ENCODE peak calls at places on chromosomes 16 and 17, in five cellular contexts. One of them, this sample, is unnamed.

GRCh38 chr16:370980-371728 is 816 bp upstream of the MRPL28 start:
- DNase-seq in tibial nerve: no peak
- DNase-seq in tibial artery: no peak
- DNase-seq in cardiac muscle cell: no peak
- DNase-seq in adrenal gland: no peak
- DNase-seq in this sample: no peak

GRCh38 chr16:3045758-3046505 is 429 bp upstream of the MMP25 start:
- DNase-seq in tibial nerve: no peak
- DNase-seq in tibial artery: no peak
- DNase-seq in cardiac muscle cell: peak; percentile 40
- DNase-seq in adrenal gland: no peak
- DNase-seq in this sample: no peak

GRCh38 chr17:66715745-66716156 is 119.2 kb upstream of the CACNG5 start:
- DNase-seq in tibial nerve: peak; percentile 27
- DNase-seq in tibial artery: no peak
- DNase-seq in cardiac muscle cell: peak; percentile 79
- DNase-seq in adrenal gland: no peak
- DNase-seq in this sample: no peak

GRCh38 chr17:31834448-31834847 is 24.6 kb downstream of the COPRS start:
- DNase-seq in tibial nerve: no peak
- DNase-seq in tibial artery: no peak
- DNase-seq in cardiac muscle cell: no peak
- DNase-seq in adrenal gland: no peak
- DNase-seq in this sample: no peak

GRCh38 chr16:19001788-19002187 is 18.1 kb downstream of the TMC7 start:
- DNase-seq in tibial nerve: no peak
- DNase-seq in tibial artery: peak; percentile 26
- DNase-seq in cardiac muscle cell: no peak
- DNase-seq in adrenal gland: no peak
- DNase-seq in this sample: no peak

GRCh38 chr17:81572499-81573030 is 20.4 kb upstream of the FAAP100 start:
- DNase-seq in tibial nerve: no peak
- DNase-seq in tibial artery: no peak
- DNase-seq in cardiac muscle cell: no peak
- DNase-seq in adrenal gland: no peak
- DNase-seq in this sample: no peak

GRCh38 chr16:57475711-57476339 is 10.5 kb downstream of the DOK4 start:
- DNase-seq in tibial nerve: no peak
- DNase-seq in tibial artery: no peak
- DNase-seq in cardiac muscle cell: peak; percentile 77
- DNase-seq in adrenal gland: no peak
- DNase-seq in this sample: no peak

GRCh38 chr17:59810894-59811153 is 81.9 kb downstream of the TUBD1 start:
- DNase-seq in tibial nerve: no peak
- DNase-seq in tibial artery: no peak
- DNase-seq in cardiac muscle cell: no peak
- DNase-seq in adrenal gland: no peak
- DNase-seq in this sample: no peak

GRCh38 chr17:67438669-67439068 is 61.6 kb downstream of the PITPNC1 start:
- DNase-seq in tibial nerve: no peak
- DNase-seq in tibial artery: no peak
- DNase-seq in cardiac muscle cell: no peak
- DNase-seq in adrenal gland: no peak
- DNase-seq in this sample: no peak

GRCh38 chr17:73586153-73586906 is 57.9 kb downstream of the SDK2 start:
- DNase-seq in tibial nerve: no peak
- DNase-seq in tibial artery: no peak
- DNase-seq in cardiac muscle cell: no peak
- DNase-seq in adrenal gland: no peak
- DNase-seq in this sample: no peak

GRCh38 chr16:72935896-72936295 is 112.0 kb downstream of the ZFHX3 start:
- DNase-seq in tibial nerve: peak; percentile 46
- DNase-seq in tibial artery: peak; percentile 59
- DNase-seq in cardiac muscle cell: peak; percentile 61
- DNase-seq in adrenal gland: no peak
- DNase-seq in this sample: no peak

GRCh38 chr17:72455562-72455961 is 334.7 kb downstream of the SOX9 start:
- DNase-seq in tibial nerve: no peak
- DNase-seq in tibial artery: no peak
- DNase-seq in cardiac muscle cell: no peak
- DNase-seq in adrenal gland: no peak
- DNase-seq in this sample: no peak

GRCh38 chr17:51666971-51667721 is 406.8 kb downstream of the UTP18 start:
- DNase-seq in tibial nerve: no peak
- DNase-seq in tibial artery: no peak
- DNase-seq in cardiac muscle cell: no peak
- DNase-seq in adrenal gland: no peak
- DNase-seq in this sample: no peak

GRCh38 chr17:63961355-63962207 is 11.1 kb downstream of the SCN4A start:
- DNase-seq in tibial nerve: peak; percentile 53
- DNase-seq in tibial artery: peak; percentile 61
- DNase-seq in cardiac muscle cell: peak; percentile 91
- DNase-seq in adrenal gland: peak; percentile 82
- DNase-seq in this sample: peak; percentile 85

GRCh38 chr17:34442387-34443111 is 79.5 kb upstream of the CCL1 start:
- DNase-seq in tibial nerve: no peak
- DNase-seq in tibial artery: no peak
- DNase-seq in cardiac muscle cell: no peak
- DNase-seq in adrenal gland: peak; percentile 49
- DNase-seq in this sample: no peak

GRCh38 chr17:64358261-64358788 is 32.3 kb downstream of the PECAM1 start:
- DNase-seq in tibial nerve: no peak
- DNase-seq in tibial artery: no peak
- DNase-seq in cardiac muscle cell: no peak
- DNase-seq in adrenal gland: no peak
- DNase-seq in this sample: no peak

GRCh38 chr16:84854759-84855158 is 35.0 kb downstream of the CRISPLD2 start:
- DNase-seq in tibial nerve: no peak
- DNase-seq in tibial artery: no peak
- DNase-seq in cardiac muscle cell: no peak
- DNase-seq in adrenal gland: no peak
- DNase-seq in this sample: no peak

GRCh38 chr17:44827863-44828262 is 2.2 kb downstream of the GJC1 start:
- DNase-seq in tibial nerve: no peak
- DNase-seq in tibial artery: no peak
- DNase-seq in cardiac muscle cell: no peak
- DNase-seq in adrenal gland: no peak
- DNase-seq in this sample: no peak

GRCh38 chr17:65885484-65885883 is 306.4 kb downstream of the CEP112 start:
- DNase-seq in tibial nerve: no peak
- DNase-seq in tibial artery: no peak
- DNase-seq in cardiac muscle cell: no peak
- DNase-seq in adrenal gland: no peak
- DNase-seq in this sample: no peak

GRCh38 chr16:85829751-85830445 is 30.4 kb downstream of the COX4I1 start:
- DNase-seq in tibial nerve: peak; percentile 29
- DNase-seq in tibial artery: peak; percentile 47
- DNase-seq in cardiac muscle cell: no peak
- DNase-seq in adrenal gland: peak; percentile 39
- DNase-seq in this sample: no peak

GRCh38 chr17:30161601-30162000 is 45.0 kb downstream of the NSRP1 start:
- DNase-seq in tibial nerve: no peak
- DNase-seq in tibial artery: no peak
- DNase-seq in cardiac muscle cell: no peak
- DNase-seq in adrenal gland: no peak
- DNase-seq in this sample: no peak

GRCh38 chr16:24538756-24539294 is 541 bp upstream of the RBBP6 start:
- DNase-seq in tibial nerve: no peak
- DNase-seq in tibial artery: no peak
- DNase-seq in cardiac muscle cell: no peak
- DNase-seq in adrenal gland: peak; percentile 78
- DNase-seq in this sample: no peak

GRCh38 chr17:40340880-40341807 is 23.4 kb downstream of the GJD3 start:
- DNase-seq in tibial nerve: peak; percentile 84
- DNase-seq in tibial artery: peak; percentile 94
- DNase-seq in cardiac muscle cell: peak; percentile 79
- DNase-seq in adrenal gland: peak; percentile 97
- DNase-seq in this sample: peak; percentile 98

GRCh38 chr17:34673995-34674900 is 94.9 kb downstream of the TMEM132E start:
- DNase-seq in tibial nerve: no peak
- DNase-seq in tibial artery: no peak
- DNase-seq in cardiac muscle cell: no peak
- DNase-seq in adrenal gland: no peak
- DNase-seq in this sample: no peak

GRCh38 chr17:48441231-48441711 is 11.3 kb upstream of the SKAP1 start:
- DNase-seq in tibial nerve: no peak
- DNase-seq in tibial artery: no peak
- DNase-seq in cardiac muscle cell: no peak
- DNase-seq in adrenal gland: no peak
- DNase-seq in this sample: no peak

GRCh38 chr16:80852261-80852872 is 48.0 kb upstream of the CDYL2 start:
- DNase-seq in tibial nerve: no peak
- DNase-seq in tibial artery: no peak
- DNase-seq in cardiac muscle cell: peak; percentile 2
- DNase-seq in adrenal gland: peak; percentile 21
- DNase-seq in this sample: no peak

GRCh38 chr16:51053805-51054204 is 97.3 kb downstream of the SALL1 start:
- DNase-seq in tibial nerve: no peak
- DNase-seq in tibial artery: no peak
- DNase-seq in cardiac muscle cell: no peak
- DNase-seq in adrenal gland: no peak
- DNase-seq in this sample: no peak

GRCh38 chr17:17685775-17686291 is 4.6 kb downstream of the RAI1 start:
- DNase-seq in tibial nerve: no peak
- DNase-seq in tibial artery: no peak
- DNase-seq in cardiac muscle cell: no peak
- DNase-seq in adrenal gland: peak; percentile 91
- DNase-seq in this sample: no peak

GRCh38 chr17:19738073-19738449 is 10.0 kb downstream of the ALDH3A1 start:
- DNase-seq in tibial nerve: no peak
- DNase-seq in tibial artery: no peak
- DNase-seq in cardiac muscle cell: no peak
- DNase-seq in adrenal gland: no peak
- DNase-seq in this sample: no peak

GRCh38 chr16:83095926-83096692 is 469.3 kb downstream of the CDH13 start:
- DNase-seq in tibial nerve: no peak
- DNase-seq in tibial artery: no peak
- DNase-seq in cardiac muscle cell: no peak
- DNase-seq in adrenal gland: no peak
- DNase-seq in this sample: no peak

GRCh38 chr16:12094537-12095265 is 118.2 kb downstream of the SNX29 start:
- DNase-seq in tibial nerve: no peak
- DNase-seq in tibial artery: no peak
- DNase-seq in cardiac muscle cell: no peak
- DNase-seq in adrenal gland: no peak
- DNase-seq in this sample: no peak

GRCh38 chr17:27320222-27320560 is 26.3 kb downstream of the WSB1 start:
- DNase-seq in tibial nerve: no peak
- DNase-seq in tibial artery: no peak
- DNase-seq in cardiac muscle cell: no peak
- DNase-seq in adrenal gland: no peak
- DNase-seq in this sample: peak; percentile 38

DNA sequence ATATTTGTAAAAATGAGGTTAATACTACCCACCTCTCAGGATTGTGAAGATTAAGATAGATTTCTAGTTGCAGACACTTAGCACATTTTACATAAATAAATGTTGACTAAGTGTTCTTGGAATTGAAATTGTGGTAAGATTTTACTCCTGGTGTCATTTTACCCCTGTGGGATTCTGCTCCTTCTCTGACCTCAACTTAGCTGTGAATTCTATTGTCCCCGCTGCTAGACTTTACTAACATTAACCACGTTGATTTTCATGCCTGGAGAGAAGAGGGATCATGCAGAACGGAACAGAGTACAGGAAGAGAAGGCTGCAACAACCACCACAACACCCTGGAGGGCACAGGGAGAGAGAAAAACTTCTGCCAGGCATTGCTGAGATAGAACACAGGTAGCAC is 2.1 kb upstream of the TOM1L1 start:
- DNase-seq in tibial nerve: no peak
- DNase-seq in tibial artery: no peak
- DNase-seq in cardiac muscle cell: no peak
- DNase-seq in adrenal gland: no peak
- DNase-seq in this sample: no peak
- H3K4me3 ChIP-seq in tibial nerve: no peak overlapping the region
- H3K4me3 ChIP-seq in tibial artery: no peak overlapping the region
- H3K4me3 ChIP-seq in cardiac muscle cell: no peak overlapping the region
- H3K4me3 ChIP-seq in adrenal gland: no peak overlapping the region
- H3K4me3 ChIP-seq in this sample: no peak overlapping the region

DNA sequence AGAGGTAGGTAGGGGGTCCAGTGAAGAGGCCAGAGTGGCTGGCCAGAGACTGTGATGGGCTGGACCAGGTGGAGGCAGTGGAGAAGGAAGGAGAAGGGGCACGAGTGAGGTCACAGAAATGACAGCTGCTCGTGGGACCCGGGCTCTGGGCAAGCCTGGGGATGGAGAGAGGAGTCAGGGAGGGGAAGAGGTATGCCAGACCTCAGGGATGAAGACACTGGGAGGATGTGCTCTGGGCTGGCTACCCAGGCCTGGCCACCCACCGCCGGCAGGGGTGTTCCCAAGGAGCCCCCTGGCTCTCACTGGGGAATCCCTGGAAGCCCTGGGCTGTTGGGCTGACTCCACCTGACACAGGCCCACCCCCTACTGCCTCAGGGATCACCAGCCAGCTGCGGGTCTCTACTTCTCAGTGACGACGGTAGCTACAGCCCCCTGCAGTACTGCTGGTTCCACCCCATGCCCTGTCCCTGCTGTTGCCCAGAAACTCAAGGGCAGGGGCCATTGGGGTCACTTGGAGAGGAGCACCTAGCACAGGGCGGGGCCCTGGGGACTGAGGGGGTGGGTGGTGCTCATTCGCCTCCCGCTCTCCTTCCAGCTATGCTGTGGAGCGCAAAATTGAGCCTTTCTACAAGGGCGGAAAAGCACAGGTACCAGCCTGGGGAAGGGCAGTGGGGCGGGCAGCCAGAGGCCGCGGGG is 1.8 kb downstream of the TBL3 start:
- DNase-seq in tibial nerve: no peak
- DNase-seq in tibial artery: no peak
- DNase-seq in cardiac muscle cell: no peak
- DNase-seq in adrenal gland: no peak
- DNase-seq in this sample: no peak
- H3K27ac ChIP-seq in tibial nerve: no peak overlapping the region
- H3K27ac ChIP-seq in tibial artery: no peak overlapping the region
- H3K27ac ChIP-seq in cardiac muscle cell: no peak overlapping the region
- H3K27ac ChIP-seq in adrenal gland: no peak overlapping the region
- H3K27ac ChIP-seq in this sample: no peak overlapping the region

DNA sequence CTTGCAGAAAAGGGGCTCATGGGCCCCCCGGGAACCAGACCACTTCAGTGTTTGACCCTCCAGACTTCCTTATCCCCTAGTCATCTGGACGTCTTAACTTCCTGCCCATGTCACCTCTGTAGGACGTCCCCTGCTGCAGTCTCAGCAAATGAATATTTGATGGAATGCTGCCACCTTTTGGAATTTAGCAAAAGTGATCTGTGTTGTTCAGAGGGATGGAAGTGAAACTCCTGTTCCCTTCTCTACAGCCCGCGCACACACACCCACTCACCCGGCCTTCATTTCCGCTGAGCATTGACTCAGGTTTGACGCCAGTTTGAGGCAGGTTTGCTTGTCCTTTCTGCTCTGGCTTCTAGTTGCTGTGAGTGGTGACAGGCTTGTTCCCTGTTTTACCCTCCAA is 507.2 kb upstream of the EEF2KMT start:
- DNase-seq in tibial nerve: no peak
- DNase-seq in tibial artery: no peak
- DNase-seq in cardiac muscle cell: peak; percentile 51
- DNase-seq in adrenal gland: no peak
- DNase-seq in this sample: no peak
- TF ChIP-seq CTCF in tibial nerve: no peak
- TF ChIP-seq CTCF in tibial artery: no peak
- TF ChIP-seq CTCF in cardiac muscle cell: no peak
- TF ChIP-seq CTCF in adrenal gland: no peak
- TF ChIP-seq CTCF in this sample: no peak

GRCh38 chr16:48272837-48273421 is 25.6 kb upstream of the ABCC11 start:
- DNase-seq in tibial nerve: peak; percentile 42
- DNase-seq in tibial artery: peak; percentile 46
- DNase-seq in cardiac muscle cell: no peak
- DNase-seq in adrenal gland: no peak
- DNase-seq in this sample: peak; percentile 76
- H3K4me3 ChIP-seq in tibial nerve: no peak overlapping the region
- H3K4me3 ChIP-seq in tibial artery: peak overlapping the region; percentile 23
- H3K4me3 ChIP-seq in cardiac muscle cell: no peak overlapping the region
- H3K4me3 ChIP-seq in adrenal gland: no peak overlapping the region
- H3K4me3 ChIP-seq in this sample: peak overlapping the region; percentile 31